ENCODE peak calls at places on chromosomes 1 and 21, in nine cellular contexts. One of them, this sample, is unnamed.

GRCh38 chr1:33382651-33383415 is 48.1 kb downstream of the PHC2 start:
- DNase-seq in HEK293T: no peak
- DNase-seq in IMR-90: no peak
- DNase-seq in H9: no peak
- DNase-seq in fibroblast of mammary gland: peak; percentile 31
- DNase-seq in left cardiac atrium: peak; percentile 59
- DNase-seq in anterior cingulate cortex: peak; percentile 48
- DNase-seq in foreskin fibroblast: no peak
- DNase-seq in hypothalamus: peak; percentile 71
- DNase-seq in this sample: no peak

GRCh38 chr1:15948091-15948591 is 27.8 kb downstream of the ZBTB17 start:
- DNase-seq in HEK293T: no peak
- DNase-seq in IMR-90: no peak
- DNase-seq in H9: no peak
- DNase-seq in fibroblast of mammary gland: no peak
- DNase-seq in left cardiac atrium: peak; percentile 45
- DNase-seq in anterior cingulate cortex: no peak
- DNase-seq in foreskin fibroblast: no peak
- DNase-seq in hypothalamus: no peak
- DNase-seq in this sample: no peak

GRCh38 chr1:36517415-36517814 is 34.7 kb upstream of the CSF3R start:
- DNase-seq in HEK293T: no peak
- DNase-seq in IMR-90: no peak
- DNase-seq in H9: no peak
- DNase-seq in fibroblast of mammary gland: no peak
- DNase-seq in left cardiac atrium: no peak
- DNase-seq in anterior cingulate cortex: no peak
- DNase-seq in foreskin fibroblast: no peak
- DNase-seq in hypothalamus: no peak
- DNase-seq in this sample: no peak

GRCh38 chr1:20634065-20634593 is 871 bp downstream of the PINK1 start:
- DNase-seq in HEK293T: no peak
- DNase-seq in IMR-90: no peak
- DNase-seq in H9: no peak
- DNase-seq in fibroblast of mammary gland: no peak
- DNase-seq in left cardiac atrium: no peak
- DNase-seq in anterior cingulate cortex: no peak
- DNase-seq in foreskin fibroblast: no peak
- DNase-seq in hypothalamus: no peak
- DNase-seq in this sample: no peak

GRCh38 chr1:22611530-22611947 is 24.9 kb upstream of the C1QA start:
- DNase-seq in HEK293T: peak; percentile 68
- DNase-seq in IMR-90: peak; percentile 56
- DNase-seq in H9: peak; percentile 87
- DNase-seq in fibroblast of mammary gland: peak; percentile 54
- DNase-seq in left cardiac atrium: peak; percentile 47
- DNase-seq in anterior cingulate cortex: no peak
- DNase-seq in foreskin fibroblast: peak; percentile 42
- DNase-seq in hypothalamus: peak; percentile 15
- DNase-seq in this sample: peak; percentile 82

GRCh38 chr21:42724226-42724920 is 71.0 kb downstream of the PDE9A start:
- DNase-seq in HEK293T: no peak
- DNase-seq in IMR-90: peak; percentile 92
- DNase-seq in H9: no peak
- DNase-seq in fibroblast of mammary gland: peak; percentile 93
- DNase-seq in left cardiac atrium: peak; percentile 51
- DNase-seq in anterior cingulate cortex: no peak
- DNase-seq in foreskin fibroblast: peak; percentile 95
- DNase-seq in hypothalamus: no peak
- DNase-seq in this sample: peak; percentile 64

GRCh38 chr1:226665505-226666163 is 73.4 kb downstream of the ITPKB start:
- DNase-seq in HEK293T: no peak
- DNase-seq in IMR-90: no peak
- DNase-seq in H9: no peak
- DNase-seq in fibroblast of mammary gland: no peak
- DNase-seq in left cardiac atrium: no peak
- DNase-seq in anterior cingulate cortex: no peak
- DNase-seq in foreskin fibroblast: no peak
- DNase-seq in hypothalamus: no peak
- DNase-seq in this sample: no peak

GRCh38 chr1:225654277-225654597 is 1.3 kb upstream of the ENAH start:
- DNase-seq in HEK293T: no peak
- DNase-seq in IMR-90: no peak
- DNase-seq in H9: no peak
- DNase-seq in fibroblast of mammary gland: no peak
- DNase-seq in left cardiac atrium: no peak
- DNase-seq in anterior cingulate cortex: no peak
- DNase-seq in foreskin fibroblast: no peak
- DNase-seq in hypothalamus: no peak
- DNase-seq in this sample: no peak

GRCh38 chr1:5298376-5298775 is 644.0 kb downstream of the AJAP1 start:
- DNase-seq in HEK293T: no peak
- DNase-seq in IMR-90: no peak
- DNase-seq in H9: no peak
- DNase-seq in fibroblast of mammary gland: no peak
- DNase-seq in left cardiac atrium: no peak
- DNase-seq in anterior cingulate cortex: no peak
- DNase-seq in foreskin fibroblast: no peak
- DNase-seq in hypothalamus: no peak
- DNase-seq in this sample: no peak

GRCh38 chr1:64595871-64596515 is 126.1 kb downstream of the CACHD1 start:
- DNase-seq in HEK293T: no peak
- DNase-seq in IMR-90: no peak
- DNase-seq in H9: no peak
- DNase-seq in fibroblast of mammary gland: no peak
- DNase-seq in left cardiac atrium: no peak
- DNase-seq in anterior cingulate cortex: no peak
- DNase-seq in foreskin fibroblast: no peak
- DNase-seq in hypothalamus: no peak
- DNase-seq in this sample: peak; percentile 32

GRCh38 chr21:41845310-41846032 is 33.7 kb downstream of the PRDM15 start:
- DNase-seq in HEK293T: no peak
- DNase-seq in IMR-90: peak; percentile 16
- DNase-seq in H9: no peak
- DNase-seq in fibroblast of mammary gland: peak; percentile 65
- DNase-seq in left cardiac atrium: no peak
- DNase-seq in anterior cingulate cortex: no peak
- DNase-seq in foreskin fibroblast: no peak
- DNase-seq in hypothalamus: no peak
- DNase-seq in this sample: no peak

GRCh38 chr1:244154882-244155531 is 103.9 kb downstream of the ZBTB18 start:
- DNase-seq in HEK293T: no peak
- DNase-seq in IMR-90: no peak
- DNase-seq in H9: peak; percentile 37
- DNase-seq in fibroblast of mammary gland: no peak
- DNase-seq in left cardiac atrium: no peak
- DNase-seq in anterior cingulate cortex: peak; percentile 56
- DNase-seq in foreskin fibroblast: no peak
- DNase-seq in hypothalamus: peak; percentile 73
- DNase-seq in this sample: peak; percentile 9

GRCh38 chr1:43313771-43314170 is 13.0 kb downstream of the TIE1 start:
- DNase-seq in HEK293T: no peak
- DNase-seq in IMR-90: no peak
- DNase-seq in H9: no peak
- DNase-seq in fibroblast of mammary gland: no peak
- DNase-seq in left cardiac atrium: no peak
- DNase-seq in anterior cingulate cortex: no peak
- DNase-seq in foreskin fibroblast: no peak
- DNase-seq in hypothalamus: no peak
- DNase-seq in this sample: no peak

GRCh38 chr21:45699966-45700365 is 56.4 kb downstream of the PCBP3 start:
- DNase-seq in HEK293T: no peak
- DNase-seq in IMR-90: no peak
- DNase-seq in H9: no peak
- DNase-seq in fibroblast of mammary gland: peak; percentile 92
- DNase-seq in left cardiac atrium: no peak
- DNase-seq in anterior cingulate cortex: no peak
- DNase-seq in foreskin fibroblast: peak; percentile 35
- DNase-seq in hypothalamus: no peak
- DNase-seq in this sample: no peak

GRCh38 chr1:7101187-7101586 is 315.9 kb downstream of the CAMTA1 start:
- DNase-seq in HEK293T: no peak
- DNase-seq in IMR-90: peak; percentile 52
- DNase-seq in H9: no peak
- DNase-seq in fibroblast of mammary gland: no peak
- DNase-seq in left cardiac atrium: no peak
- DNase-seq in anterior cingulate cortex: no peak
- DNase-seq in foreskin fibroblast: no peak
- DNase-seq in hypothalamus: no peak
- DNase-seq in this sample: no peak

GRCh38 chr1:167605576-167605975 is 24.5 kb upstream of the RCSD1 start:
- DNase-seq in HEK293T: no peak
- DNase-seq in IMR-90: no peak
- DNase-seq in H9: no peak
- DNase-seq in fibroblast of mammary gland: no peak
- DNase-seq in left cardiac atrium: no peak
- DNase-seq in anterior cingulate cortex: no peak
- DNase-seq in foreskin fibroblast: no peak
- DNase-seq in hypothalamus: no peak
- DNase-seq in this sample: no peak

GRCh38 chr1:21232044-21232443 is 55.3 kb upstream of the EIF4G3 start:
- DNase-seq in HEK293T: peak; percentile 76
- DNase-seq in IMR-90: peak; percentile 66
- DNase-seq in H9: no peak
- DNase-seq in fibroblast of mammary gland: peak; percentile 69
- DNase-seq in left cardiac atrium: no peak
- DNase-seq in anterior cingulate cortex: no peak
- DNase-seq in foreskin fibroblast: no peak
- DNase-seq in hypothalamus: peak; percentile 44
- DNase-seq in this sample: peak; percentile 77